ENCODE peak calls at places on chromosomes 2 and 18, in eight cellular contexts. H, M, Z, L, J, R, E and U are unnamed samples.

GRCh38 chr2:227473019-227473461 is 1.1 kb downstream of the AGFG1 start:
- DNase-seq in H (no peak), M (no peak), Z (no peak), L (peak), J (no peak), R (no peak), E (no peak), U (no peak)

GRCh38 chr2:187976667-187977333 is 314.9 kb upstream of the GULP1 start:
- DNase-seq in H (no peak), M (no peak), Z (no peak), L (no peak), J (no peak), R (no peak), E (no peak), U (no peak)

GRCh38 chr2:183541766-183542165 is 417.5 kb downstream of the NUP35 start:
- DNase-seq in H (peak), M (no peak), Z (no peak), L (no peak), J (no peak), R (peak), E (peak), U (no peak)

GRCh38 chr2:234691226-234691600 is 194.3 kb upstream of the ARL4C start:
- DNase-seq in H (no peak), M (no peak), Z (no peak), L (peak), J (no peak), R (no peak), E (no peak), U (no peak)

GRCh38 chr2:155393406-155393805 is 694.9 kb downstream of the KCNJ3 start:
- DNase-seq in H (no peak), M (no peak), Z (no peak), L (no peak), J (no peak), R (no peak), E (no peak), U (no peak)

GRCh38 chr2:49753344-49753930 is 599.1 kb upstream of the FSHR start:
- DNase-seq in H (peak), M (no peak), Z (no peak), L (no peak), J (no peak), R (no peak), E (peak), U (no peak)

GRCh38 chr2:127619901-127620705 is 25.9 kb upstream of the GPR17 start:
- DNase-seq in H (no peak), M (no peak), Z (no peak), L (no peak), J (no peak), R (no peak), E (no peak), U (peak)

GRCh38 chr2:170869036-170869435 is 52.3 kb downstream of the GAD1 start:
- DNase-seq in H (no peak), M (no peak), Z (no peak), L (no peak), J (no peak), R (no peak), E (no peak), U (no peak)

GRCh38 chr18:30186245-30186644 is 856.3 kb downstream of the DSC3 start:
- DNase-seq in H (no peak), M (no peak), Z (no peak), L (no peak), J (no peak), R (no peak), E (no peak), U (no peak)

GRCh38 chr2:96832751-96833507 is 10.9 kb downstream of the ANKRD23 start:
- DNase-seq in H (peak), M (peak), Z (no peak), L (peak), J (no peak), R (peak), E (no peak), U (no peak)

GRCh38 chr2:61220768-61221167 is 58.8 kb downstream of the C2orf74 start:
- DNase-seq in H (peak), M (no peak), Z (no peak), L (no peak), J (no peak), R (peak), E (peak), U (no peak)

GRCh38 chr2:121335294-121336290 is 50.6 kb upstream of the TFCP2L1 start:
- DNase-seq in H (no peak), M (no peak), Z (no peak), L (peak), J (no peak), R (no peak), E (peak), U (no peak)

GRCh38 chr2:36408198-36408703 is 52.7 kb downstream of the CRIM1 start:
- DNase-seq in H (peak), M (no peak), Z (no peak), L (no peak), J (no peak), R (peak), E (no peak), U (no peak)

GRCh38 chr18:59079264-59079972 is 60.3 kb upstream of the SEC11C start:
- DNase-seq in H (no peak), M (no peak), Z (no peak), L (no peak), J (no peak), R (peak), E (peak), U (no peak)

GRCh38 chr2:47232738-47233415 is 77.8 kb upstream of the STPG4 start:
- DNase-seq in H (peak), M (no peak), Z (no peak), L (no peak), J (no peak), R (peak), E (no peak), U (no peak)

GRCh38 chr2:33411765-33412164 is 64.7 kb upstream of the RASGRP3 start:
- DNase-seq in H (peak), M (no peak), Z (no peak), L (no peak), J (no peak), R (peak), E (no peak), U (no peak)

GRCh38 chr2:54946220-54946568 is 104.1 kb downstream of the RTN4 start:
- DNase-seq in H (no peak), M (no peak), Z (no peak), L (no peak), J (no peak), R (no peak), E (no peak), U (no peak)

GRCh38 chr2:45652090-45653050 is 895 bp downstream of the PRKCE start:
- DNase-seq in H (peak), M (peak), Z (no peak), L (no peak), J (peak), R (peak), E (no peak), U (peak)

GRCh38 chr18:45686892-45687611 is 36.9 kb upstream of the SLC14A1 start:
- DNase-seq in H (no peak), M (peak), Z (no peak), L (no peak), J (peak), R (no peak), E (no peak), U (peak)

GRCh38 chr2:216830346-216830745 is 29.5 kb downstream of the TNP1 start:
- DNase-seq in H (no peak), M (no peak), Z (no peak), L (no peak), J (no peak), R (no peak), E (no peak), U (no peak)

GRCh38 chr18:79527656-79528055 is 131.9 kb downstream of the NFATC1 start:
- DNase-seq in H (no peak), M (no peak), Z (no peak), L (no peak), J (no peak), R (no peak), E (no peak), U (no peak)

GRCh38 chr2:99695856-99696255 is 206.0 kb upstream of the REV1 start:
- DNase-seq in H (no peak), M (no peak), Z (no peak), L (no peak), J (no peak), R (no peak), E (no peak), U (no peak)

GRCh38 chr18:49865401-49865800 is 52.1 kb upstream of the ACAA2 start:
- DNase-seq in H (no peak), M (no peak), Z (no peak), L (no peak), J (no peak), R (no peak), E (no peak), U (no peak)

GRCh38 chr18:56789004-56789888 is 138.1 kb downstream of the WDR7 start:
- DNase-seq in H (peak), M (no peak), Z (no peak), L (no peak), J (peak), R (peak), E (peak), U (peak)

GRCh38 chr2:179129574-179130238 is 79.8 kb upstream of the CCDC141 start:
- DNase-seq in H (peak), M (no peak), Z (no peak), L (no peak), J (no peak), R (no peak), E (peak), U (peak)

GRCh38 chr2:53826587-53827397 is 33.0 kb downstream of the GPR75 start:
- DNase-seq in H (peak), M (no peak), Z (peak), L (no peak), J (no peak), R (no peak), E (no peak), U (no peak)

GRCh38 chr2:127142663-127143630 is 36.0 kb upstream of the BIN1 start:
- DNase-seq in H (peak), M (no peak), Z (no peak), L (no peak), J (no peak), R (no peak), E (no peak), U (no peak)

GRCh38 chr2:210782222-210782621 is 225.8 kb downstream of the CPS1 start:
- DNase-seq in H (no peak), M (no peak), Z (no peak), L (no peak), J (no peak), R (no peak), E (no peak), U (no peak)

GRCh38 chr2:207768891-207769596 is 662 bp downstream of the FZD5 start:
- DNase-seq in H (no peak), M (peak), Z (no peak), L (no peak), J (peak), R (no peak), E (peak), U (peak)

GRCh38 chr18:29873211-29873610 is 1169.3 kb downstream of the DSC3 start:
- DNase-seq in H (no peak), M (no peak), Z (no peak), L (no peak), J (no peak), R (no peak), E (no peak), U (no peak)

GRCh38 chr2:171159326-171160118 is 1.2 kb downstream of the TLK1 start:
- DNase-seq in H (peak), M (peak), Z (peak), L (peak), J (peak), R (peak), E (peak), U (peak)

GRCh38 chr2:42706836-42707235 is 57.1 kb downstream of the OXER1 start:
- DNase-seq in H (peak), M (no peak), Z (no peak), L (no peak), J (no peak), R (no peak), E (no peak), U (no peak)